ENCODE peak calls at places on chromosomes 6 and 20, in six cellular contexts. One of them, this sample, is unnamed.

GRCh38 chr6:30044630-30045029 is 16.4 kb upstream of the POLR1H start:
- DNase-seq in choroid plexus epithelial cell: peak
- DNase-seq in CD8-positive, alpha-beta memory T cell: no peak
- DNase-seq in astrocyte of the cerebellum: no peak
- DNase-seq in CD4-positive, alpha-beta memory T cell: no peak
- DNase-seq in left lung: no peak
- DNase-seq in this sample: no peak

GRCh38 chr6:130459316-130459715 is 93.5 kb downstream of the TMEM200A start:
- DNase-seq in choroid plexus epithelial cell: no peak
- DNase-seq in CD8-positive, alpha-beta memory T cell: no peak
- DNase-seq in astrocyte of the cerebellum: no peak
- DNase-seq in CD4-positive, alpha-beta memory T cell: no peak
- DNase-seq in left lung: no peak
- DNase-seq in this sample: no peak

GRCh38 chr20:44056010-44056698 is 130.8 kb downstream of the JPH2 start:
- DNase-seq in choroid plexus epithelial cell: peak
- DNase-seq in CD8-positive, alpha-beta memory T cell: peak
- DNase-seq in astrocyte of the cerebellum: no peak
- DNase-seq in CD4-positive, alpha-beta memory T cell: peak
- DNase-seq in left lung: no peak
- DNase-seq in this sample: peak

GRCh38 chr6:37077459-37078296 is 72.2 kb downstream of the FGD2 start:
- DNase-seq in choroid plexus epithelial cell: peak
- DNase-seq in CD8-positive, alpha-beta memory T cell: no peak
- DNase-seq in astrocyte of the cerebellum: peak
- DNase-seq in CD4-positive, alpha-beta memory T cell: no peak
- DNase-seq in left lung: peak
- DNase-seq in this sample: no peak

GRCh38 chr6:168132531-168133184 is 53.6 kb upstream of the FRMD1 start:
- DNase-seq in choroid plexus epithelial cell: peak
- DNase-seq in CD8-positive, alpha-beta memory T cell: no peak
- DNase-seq in astrocyte of the cerebellum: peak
- DNase-seq in CD4-positive, alpha-beta memory T cell: no peak
- DNase-seq in left lung: no peak
- DNase-seq in this sample: no peak

GRCh38 chr6:16737389-16737788 is 23.9 kb downstream of the ATXN1 start:
- DNase-seq in choroid plexus epithelial cell: peak
- DNase-seq in CD8-positive, alpha-beta memory T cell: no peak
- DNase-seq in astrocyte of the cerebellum: no peak
- DNase-seq in CD4-positive, alpha-beta memory T cell: no peak
- DNase-seq in left lung: no peak
- DNase-seq in this sample: no peak

GRCh38 chr6:149118737-149119653 is 198.5 kb upstream of the TAB2 start:
- DNase-seq in choroid plexus epithelial cell: peak
- DNase-seq in CD8-positive, alpha-beta memory T cell: no peak
- DNase-seq in astrocyte of the cerebellum: no peak
- DNase-seq in CD4-positive, alpha-beta memory T cell: no peak
- DNase-seq in left lung: no peak
- DNase-seq in this sample: no peak

GRCh38 chr6:87799651-87800050 is 97.6 kb upstream of the AKIRIN2 start:
- DNase-seq in choroid plexus epithelial cell: no peak
- DNase-seq in CD8-positive, alpha-beta memory T cell: no peak
- DNase-seq in astrocyte of the cerebellum: no peak
- DNase-seq in CD4-positive, alpha-beta memory T cell: no peak
- DNase-seq in left lung: no peak
- DNase-seq in this sample: no peak

GRCh38 chr6:151026021-151026663 is 160.6 kb downstream of the MTHFD1L start:
- DNase-seq in choroid plexus epithelial cell: no peak
- DNase-seq in CD8-positive, alpha-beta memory T cell: no peak
- DNase-seq in astrocyte of the cerebellum: no peak
- DNase-seq in CD4-positive, alpha-beta memory T cell: no peak
- DNase-seq in left lung: no peak
- DNase-seq in this sample: no peak

GRCh38 chr6:68649669-68650068 is 14.6 kb downstream of the ADGRB3 start:
- DNase-seq in choroid plexus epithelial cell: no peak
- DNase-seq in CD8-positive, alpha-beta memory T cell: no peak
- DNase-seq in astrocyte of the cerebellum: no peak
- DNase-seq in CD4-positive, alpha-beta memory T cell: no peak
- DNase-seq in left lung: no peak
- DNase-seq in this sample: no peak

GRCh38 chr20:11266571-11266970 is 592.8 kb upstream of the JAG1 start:
- DNase-seq in choroid plexus epithelial cell: no peak
- DNase-seq in CD8-positive, alpha-beta memory T cell: no peak
- DNase-seq in astrocyte of the cerebellum: no peak
- DNase-seq in CD4-positive, alpha-beta memory T cell: no peak
- DNase-seq in left lung: no peak
- DNase-seq in this sample: no peak

GRCh38 chr6:7640607-7641577 is 50.9 kb downstream of the SNRNP48 start:
- DNase-seq in choroid plexus epithelial cell: peak
- DNase-seq in CD8-positive, alpha-beta memory T cell: no peak
- DNase-seq in astrocyte of the cerebellum: no peak
- DNase-seq in CD4-positive, alpha-beta memory T cell: no peak
- DNase-seq in left lung: no peak
- DNase-seq in this sample: no peak

GRCh38 chr20:50320005-50320909 is 129.6 kb downstream of the CEBPB start:
- DNase-seq in choroid plexus epithelial cell: no peak
- DNase-seq in CD8-positive, alpha-beta memory T cell: no peak
- DNase-seq in astrocyte of the cerebellum: no peak
- DNase-seq in CD4-positive, alpha-beta memory T cell: no peak
- DNase-seq in left lung: no peak
- DNase-seq in this sample: no peak

GRCh38 chr6:136031982-136032381 is 180.5 kb downstream of the PDE7B start:
- DNase-seq in choroid plexus epithelial cell: peak
- DNase-seq in CD8-positive, alpha-beta memory T cell: no peak
- DNase-seq in astrocyte of the cerebellum: no peak
- DNase-seq in CD4-positive, alpha-beta memory T cell: no peak
- DNase-seq in left lung: no peak
- DNase-seq in this sample: peak

GRCh38 chr6:36436466-36436865 is 6.2 kb downstream of the PXT1 start:
- DNase-seq in choroid plexus epithelial cell: peak
- DNase-seq in CD8-positive, alpha-beta memory T cell: no peak
- DNase-seq in astrocyte of the cerebellum: no peak
- DNase-seq in CD4-positive, alpha-beta memory T cell: no peak
- DNase-seq in left lung: no peak
- DNase-seq in this sample: no peak

DNA sequence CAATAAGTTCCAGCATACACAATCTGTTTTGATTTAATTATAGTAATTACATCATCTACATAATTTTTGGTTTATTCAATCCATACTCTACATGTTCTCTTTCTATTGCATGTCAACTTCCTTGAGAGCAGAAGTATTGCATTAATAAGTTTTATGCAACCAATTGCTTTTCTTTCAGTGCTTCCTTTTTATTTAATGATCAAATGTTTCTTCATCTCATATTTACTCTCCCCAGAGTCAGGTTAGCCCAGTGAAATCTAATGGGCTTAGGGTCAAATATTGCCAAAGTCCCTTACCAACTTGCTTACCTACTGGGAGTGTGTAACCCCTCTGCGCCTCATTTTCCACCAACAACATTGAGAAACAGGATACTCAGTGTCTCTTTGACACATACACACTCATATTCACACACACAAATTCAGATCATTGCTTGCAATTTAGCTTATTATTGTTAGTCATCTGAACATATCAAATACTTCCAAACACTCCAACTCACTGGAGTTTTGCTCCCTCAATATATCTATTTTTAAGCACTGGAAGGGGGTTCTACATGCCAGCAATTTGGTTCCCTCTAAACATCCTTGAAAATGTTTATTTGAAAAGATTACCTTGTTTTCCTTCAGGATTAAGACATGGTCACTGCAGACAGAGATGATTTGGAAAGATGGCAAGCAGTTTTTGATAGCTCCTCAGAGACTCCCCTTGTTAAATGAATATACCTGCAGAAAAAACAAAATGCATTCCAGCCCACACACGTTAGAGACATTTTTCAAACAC is 424.2 kb upstream of the MARCKS start:
- DNase-seq in choroid plexus epithelial cell: no peak
- DNase-seq in CD8-positive, alpha-beta memory T cell: no peak
- DNase-seq in astrocyte of the cerebellum: no peak
- DNase-seq in CD4-positive, alpha-beta memory T cell: no peak
- DNase-seq in left lung: no peak
- DNase-seq in this sample: no peak
- H3K4me3 ChIP-seq in choroid plexus epithelial cell: no peak
- H3K4me3 ChIP-seq in CD8-positive, alpha-beta memory T cell: no peak
- H3K4me3 ChIP-seq in astrocyte of the cerebellum: no peak
- H3K4me3 ChIP-seq in CD4-positive, alpha-beta memory T cell: no peak
- H3K4me3 ChIP-seq in left lung: no peak
- H3K4me3 ChIP-seq in this sample: no peak

GRCh38 chr6:106972500-106972899 is 2.0 kb downstream of the CD24 start:
- DNase-seq in choroid plexus epithelial cell: no peak
- DNase-seq in CD8-positive, alpha-beta memory T cell: no peak
- DNase-seq in astrocyte of the cerebellum: no peak
- DNase-seq in CD4-positive, alpha-beta memory T cell: no peak
- DNase-seq in left lung: no peak
- DNase-seq in this sample: no peak
- H3K4me3 ChIP-seq in choroid plexus epithelial cell: no peak
- H3K4me3 ChIP-seq in CD8-positive, alpha-beta memory T cell: no peak
- H3K4me3 ChIP-seq in astrocyte of the cerebellum: peak
- H3K4me3 ChIP-seq in CD4-positive, alpha-beta memory T cell: no peak
- H3K4me3 ChIP-seq in left lung: no peak
- H3K4me3 ChIP-seq in this sample: no peak

GRCh38 chr6:28384143-28384533 is 15.4 kb downstream of the ZSCAN12 start:
- DNase-seq in choroid plexus epithelial cell: no peak
- DNase-seq in CD8-positive, alpha-beta memory T cell: no peak
- DNase-seq in astrocyte of the cerebellum: no peak
- DNase-seq in CD4-positive, alpha-beta memory T cell: no peak
- DNase-seq in left lung: no peak
- DNase-seq in this sample: no peak
- H3K4me3 ChIP-seq in choroid plexus epithelial cell: no peak
- H3K4me3 ChIP-seq in CD8-positive, alpha-beta memory T cell: no peak
- H3K4me3 ChIP-seq in astrocyte of the cerebellum: no peak
- H3K4me3 ChIP-seq in CD4-positive, alpha-beta memory T cell: no peak
- H3K4me3 ChIP-seq in left lung: no peak
- H3K4me3 ChIP-seq in this sample: no peak

GRCh38 chr6:113854531-113855499 is 2.3 kb upstream of the MARCKS start:
- DNase-seq in choroid plexus epithelial cell: peak
- DNase-seq in CD8-positive, alpha-beta memory T cell: no peak
- DNase-seq in astrocyte of the cerebellum: no peak
- DNase-seq in CD4-positive, alpha-beta memory T cell: no peak
- DNase-seq in left lung: peak
- DNase-seq in this sample: no peak

GRCh38 chr6:113856571-113857564 is at the start of gene MARCKS:
- DNase-seq in choroid plexus epithelial cell: peak
- DNase-seq in CD8-positive, alpha-beta memory T cell: no peak
- DNase-seq in astrocyte of the cerebellum: peak
- DNase-seq in CD4-positive, alpha-beta memory T cell: no peak
- DNase-seq in left lung: peak
- DNase-seq in this sample: peak

GRCh38 chr6:113856011-113856551 is 1.1 kb upstream of the MARCKS start:
- DNase-seq in choroid plexus epithelial cell: peak
- DNase-seq in CD8-positive, alpha-beta memory T cell: no peak
- DNase-seq in astrocyte of the cerebellum: no peak
- DNase-seq in CD4-positive, alpha-beta memory T cell: no peak
- DNase-seq in left lung: no peak
- DNase-seq in this sample: no peak

GRCh38 chr6:113857565-113858066 is 471 bp downstream of the MARCKS start:
- DNase-seq in choroid plexus epithelial cell: peak
- DNase-seq in CD8-positive, alpha-beta memory T cell: no peak
- DNase-seq in astrocyte of the cerebellum: no peak
- DNase-seq in CD4-positive, alpha-beta memory T cell: no peak
- DNase-seq in left lung: no peak
- DNase-seq in this sample: no peak

GRCh38 chr6:113855500-113856010 is 1.6 kb upstream of the MARCKS start:
- DNase-seq in choroid plexus epithelial cell: peak
- DNase-seq in CD8-positive, alpha-beta memory T cell: no peak
- DNase-seq in astrocyte of the cerebellum: no peak
- DNase-seq in CD4-positive, alpha-beta memory T cell: no peak
- DNase-seq in left lung: peak
- DNase-seq in this sample: no peak
- H3K4me3 ChIP-seq in choroid plexus epithelial cell: peak
- H3K4me3 ChIP-seq in CD8-positive, alpha-beta memory T cell: no peak
- H3K4me3 ChIP-seq in astrocyte of the cerebellum: peak
- H3K4me3 ChIP-seq in CD4-positive, alpha-beta memory T cell: no peak
- H3K4me3 ChIP-seq in left lung: peak
- H3K4me3 ChIP-seq in this sample: peak

DNA sequence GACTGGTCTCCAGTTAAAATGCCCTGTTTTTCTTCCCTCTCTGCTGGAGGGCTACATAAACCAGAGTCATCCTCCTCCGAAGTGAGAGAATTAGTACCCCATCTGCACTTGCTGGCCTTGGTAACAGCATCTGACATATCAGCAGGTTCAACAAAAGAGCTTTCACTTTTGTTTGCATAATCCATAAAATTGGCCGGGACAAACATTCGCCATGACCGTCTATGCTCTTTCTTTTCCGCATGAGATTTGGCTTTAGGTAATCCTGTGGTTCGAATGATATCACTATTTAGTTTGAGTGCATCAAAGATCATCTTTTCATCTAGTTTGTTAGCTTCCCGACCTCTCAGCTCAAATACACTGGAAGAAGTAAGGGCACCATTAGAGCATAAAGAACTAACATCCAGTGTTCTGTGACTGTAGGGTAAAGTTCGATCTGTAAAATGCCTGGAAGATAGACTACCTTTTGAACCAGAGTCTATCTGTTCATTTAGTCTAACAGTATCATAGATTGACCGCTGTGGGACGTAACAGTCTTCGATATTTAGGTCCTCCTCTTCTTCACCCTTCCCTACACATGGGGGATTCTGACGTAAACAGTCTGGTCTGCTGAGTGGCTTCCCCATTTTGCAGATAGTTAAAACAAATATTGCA is 101.6 kb downstream of the DST start:
- DNase-seq in choroid plexus epithelial cell: no peak
- DNase-seq in CD8-positive, alpha-beta memory T cell: no peak
- DNase-seq in astrocyte of the cerebellum: no peak
- DNase-seq in CD4-positive, alpha-beta memory T cell: no peak
- DNase-seq in left lung: no peak
- DNase-seq in this sample: no peak
- H3K4me3 ChIP-seq in choroid plexus epithelial cell: peak
- H3K4me3 ChIP-seq in CD8-positive, alpha-beta memory T cell: no peak
- H3K4me3 ChIP-seq in astrocyte of the cerebellum: peak
- H3K4me3 ChIP-seq in CD4-positive, alpha-beta memory T cell: no peak
- H3K4me3 ChIP-seq in left lung: peak
- H3K4me3 ChIP-seq in this sample: no peak

GRCh38 chr6:140193269-140193668 is 818.8 kb upstream of the CITED2 start:
- DNase-seq in choroid plexus epithelial cell: no peak
- DNase-seq in CD8-positive, alpha-beta memory T cell: no peak
- DNase-seq in astrocyte of the cerebellum: no peak
- DNase-seq in CD4-positive, alpha-beta memory T cell: no peak
- DNase-seq in left lung: no peak
- DNase-seq in this sample: no peak
- H3K4me3 ChIP-seq in choroid plexus epithelial cell: no peak
- H3K4me3 ChIP-seq in CD8-positive, alpha-beta memory T cell: no peak
- H3K4me3 ChIP-seq in astrocyte of the cerebellum: no peak
- H3K4me3 ChIP-seq in CD4-positive, alpha-beta memory T cell: no peak
- H3K4me3 ChIP-seq in left lung: no peak
- H3K4me3 ChIP-seq in this sample: no peak

This sample was measured in Jurkat, Clone E6-1.